ENCODE peak calls at places on chromosomes 5 and 9, in ten cellular contexts. One of them, this sample, is unnamed.

GRCh38 chr5:7970816-7971215 is 101.9 kb downstream of the MTRR start:
- DNase-seq in colonic mucosa: no peak
- DNase-seq in NCI-H2081: no peak
- DNase-seq in adrenal gland: no peak
- DNase-seq in MCF 10A: no peak
- DNase-seq in stimulated activated CD4-positive, alpha-beta T cell treated with anti-CD3 and anti-CD28 coated beads, Interleukin-2, amount 100 ng/mL, for 48 hours: no peak
- DNase-seq in Right ventricle myocardium inferior: no peak
- DNase-seq in A549: no peak
- DNase-seq in nephron progenitor cell: no peak
- DNase-seq in effector memory CD8-positive, alpha-beta T cell: no peak
- DNase-seq in this sample: no peak

GRCh38 chr5:69444127-69444754 is 29.3 kb downstream of the MARVELD2 start:
- DNase-seq in A549: no peak
- DNase-seq in MCF 10A: no peak
- DNase-seq in stimulated activated CD4-positive, alpha-beta T cell treated with anti-CD3 and anti-CD28 coated beads, Interleukin-2, amount 100 ng/mL, for 48 hours: no peak
- DNase-seq in colonic mucosa: no peak
- DNase-seq in nephron progenitor cell: no peak
- DNase-seq in Right ventricle myocardium inferior: no peak
- DNase-seq in adrenal gland: no peak
- DNase-seq in effector memory CD8-positive, alpha-beta T cell: no peak
- DNase-seq in NCI-H2081: no peak
- DNase-seq in this sample: no peak

GRCh38 chr9:81605154-81605670 is 84.1 kb downstream of the TLE1 start:
- DNase-seq in nephron progenitor cell: no peak
- DNase-seq in stimulated activated CD4-positive, alpha-beta T cell treated with anti-CD3 and anti-CD28 coated beads, Interleukin-2, amount 100 ng/mL, for 48 hours: no peak
- DNase-seq in Right ventricle myocardium inferior: no peak
- DNase-seq in colonic mucosa: no peak
- DNase-seq in A549: no peak
- DNase-seq in adrenal gland: no peak
- DNase-seq in effector memory CD8-positive, alpha-beta T cell: no peak
- DNase-seq in NCI-H2081: no peak
- DNase-seq in MCF 10A: no peak
- DNase-seq in this sample: no peak

GRCh38 chr9:109224751-109225150 is 57.7 kb upstream of the FRRS1L start:
- DNase-seq in nephron progenitor cell: no peak
- DNase-seq in effector memory CD8-positive, alpha-beta T cell: no peak
- DNase-seq in adrenal gland: no peak
- DNase-seq in A549: no peak
- DNase-seq in MCF 10A: no peak
- DNase-seq in NCI-H2081: no peak
- DNase-seq in Right ventricle myocardium inferior: no peak
- DNase-seq in colonic mucosa: no peak
- DNase-seq in stimulated activated CD4-positive, alpha-beta T cell treated with anti-CD3 and anti-CD28 coated beads, Interleukin-2, amount 100 ng/mL, for 48 hours: no peak
- DNase-seq in this sample: no peak

GRCh38 chr5:91885291-91886265 is 502.5 kb upstream of the ARRDC3 start:
- DNase-seq in colonic mucosa: no peak
- DNase-seq in NCI-H2081: peak
- DNase-seq in Right ventricle myocardium inferior: no peak
- DNase-seq in adrenal gland: no peak
- DNase-seq in A549: no peak
- DNase-seq in effector memory CD8-positive, alpha-beta T cell: no peak
- DNase-seq in stimulated activated CD4-positive, alpha-beta T cell treated with anti-CD3 and anti-CD28 coated beads, Interleukin-2, amount 100 ng/mL, for 48 hours: no peak
- DNase-seq in nephron progenitor cell: no peak
- DNase-seq in MCF 10A: no peak
- DNase-seq in this sample: no peak

GRCh38 chr9:136626066-136626725 is 36.5 kb upstream of the EGFL7 start:
- DNase-seq in Right ventricle myocardium inferior: no peak
- DNase-seq in stimulated activated CD4-positive, alpha-beta T cell treated with anti-CD3 and anti-CD28 coated beads, Interleukin-2, amount 100 ng/mL, for 48 hours: no peak
- DNase-seq in NCI-H2081: no peak
- DNase-seq in colonic mucosa: peak
- DNase-seq in MCF 10A: no peak
- DNase-seq in effector memory CD8-positive, alpha-beta T cell: no peak
- DNase-seq in A549: no peak
- DNase-seq in nephron progenitor cell: peak
- DNase-seq in adrenal gland: no peak
- DNase-seq in this sample: no peak

GRCh38 chr5:146006470-146006869 is 70.1 kb downstream of the SH3RF2 start:
- DNase-seq in MCF 10A: no peak
- DNase-seq in adrenal gland: no peak
- DNase-seq in Right ventricle myocardium inferior: no peak
- DNase-seq in nephron progenitor cell: no peak
- DNase-seq in NCI-H2081: no peak
- DNase-seq in effector memory CD8-positive, alpha-beta T cell: no peak
- DNase-seq in stimulated activated CD4-positive, alpha-beta T cell treated with anti-CD3 and anti-CD28 coated beads, Interleukin-2, amount 100 ng/mL, for 48 hours: no peak
- DNase-seq in colonic mucosa: no peak
- DNase-seq in A549: no peak
- DNase-seq in this sample: no peak

GRCh38 chr9:136626740-136627642 is 35.7 kb upstream of the EGFL7 start:
- DNase-seq in nephron progenitor cell: peak
- DNase-seq in stimulated activated CD4-positive, alpha-beta T cell treated with anti-CD3 and anti-CD28 coated beads, Interleukin-2, amount 100 ng/mL, for 48 hours: no peak
- DNase-seq in colonic mucosa: peak
- DNase-seq in NCI-H2081: no peak
- DNase-seq in effector memory CD8-positive, alpha-beta T cell: no peak
- DNase-seq in MCF 10A: no peak
- DNase-seq in Right ventricle myocardium inferior: no peak
- DNase-seq in A549: no peak
- DNase-seq in adrenal gland: no peak
- DNase-seq in this sample: no peak

GRCh38 chr9:98255064-98255577 is 328 bp downstream of the TBC1D2 start:
- DNase-seq in effector memory CD8-positive, alpha-beta T cell: no peak
- DNase-seq in A549: peak
- DNase-seq in stimulated activated CD4-positive, alpha-beta T cell treated with anti-CD3 and anti-CD28 coated beads, Interleukin-2, amount 100 ng/mL, for 48 hours: no peak
- DNase-seq in nephron progenitor cell: no peak
- DNase-seq in NCI-H2081: no peak
- DNase-seq in Right ventricle myocardium inferior: no peak
- DNase-seq in adrenal gland: peak
- DNase-seq in colonic mucosa: peak
- DNase-seq in MCF 10A: no peak
- DNase-seq in this sample: no peak

This sample was measured in prostate gland.